ENCODE peak calls at places on chromosomes 11 and 22, in nine cellular contexts. One of them, this sample, is unnamed.

GRCh38 chr11:70225629-70226582 is 22.8 kb downstream of the FADD start:
- DNase-seq in cardiac muscle cell: no peak
- DNase-seq in AG10803: no peak
- DNase-seq in osteocyte: no peak
- DNase-seq in H9: peak
- DNase-seq in hepatic stellate cell: no peak
- DNase-seq in mucosa of descending colon: peak
- DNase-seq in kidney tubule cell: no peak
- DNase-seq in IMR-90: no peak
- DNase-seq in this sample: no peak

GRCh38 chr22:48563118-48563965 is 1264.3 kb downstream of the BRD1 start:
- DNase-seq in AG10803: no peak
- DNase-seq in H9: no peak
- DNase-seq in cardiac muscle cell: no peak
- DNase-seq in kidney tubule cell: no peak
- DNase-seq in mucosa of descending colon: no peak
- DNase-seq in hepatic stellate cell: no peak
- DNase-seq in IMR-90: no peak
- DNase-seq in osteocyte: no peak
- DNase-seq in this sample: no peak

GRCh38 chr11:12675951-12676711 is 1.9 kb downstream of the TEAD1 start:
- DNase-seq in H9: no peak
- DNase-seq in IMR-90: peak
- DNase-seq in mucosa of descending colon: peak
- DNase-seq in osteocyte: no peak
- DNase-seq in kidney tubule cell: peak
- DNase-seq in hepatic stellate cell: no peak
- DNase-seq in cardiac muscle cell: peak
- DNase-seq in AG10803: peak
- DNase-seq in this sample: no peak

GRCh38 chr22:30204742-30205111 is 41.8 kb downstream of the LIF start:
- DNase-seq in osteocyte: no peak
- DNase-seq in hepatic stellate cell: no peak
- DNase-seq in H9: no peak
- DNase-seq in AG10803: peak
- DNase-seq in cardiac muscle cell: no peak
- DNase-seq in kidney tubule cell: peak
- DNase-seq in IMR-90: peak
- DNase-seq in mucosa of descending colon: peak
- DNase-seq in this sample: no peak

GRCh38 chr11:46826310-46827044 is 19.6 kb downstream of the CKAP5 start:
- DNase-seq in AG10803: peak
- DNase-seq in H9: peak
- DNase-seq in kidney tubule cell: peak
- DNase-seq in mucosa of descending colon: peak
- DNase-seq in hepatic stellate cell: peak
- DNase-seq in osteocyte: peak
- DNase-seq in IMR-90: peak
- DNase-seq in cardiac muscle cell: peak
- DNase-seq in this sample: peak

GRCh38 chr11:97557399-97557798 is 1167.6 kb downstream of the JRKL start:
- DNase-seq in mucosa of descending colon: no peak
- DNase-seq in cardiac muscle cell: no peak
- DNase-seq in kidney tubule cell: no peak
- DNase-seq in osteocyte: no peak
- DNase-seq in H9: no peak
- DNase-seq in hepatic stellate cell: peak
- DNase-seq in IMR-90: no peak
- DNase-seq in AG10803: no peak
- DNase-seq in this sample: no peak

GRCh38 chr11:116871248-116871647 is 33.8 kb upstream of the APOA1 start:
- DNase-seq in IMR-90: peak
- DNase-seq in hepatic stellate cell: peak
- DNase-seq in cardiac muscle cell: no peak
- DNase-seq in kidney tubule cell: peak
- DNase-seq in AG10803: peak
- DNase-seq in mucosa of descending colon: no peak
- DNase-seq in osteocyte: no peak
- DNase-seq in H9: no peak
- DNase-seq in this sample: no peak

GRCh38 chr22:47691152-47691895 is 928.9 kb downstream of the TBC1D22A start:
- DNase-seq in kidney tubule cell: no peak
- DNase-seq in osteocyte: peak
- DNase-seq in AG10803: no peak
- DNase-seq in cardiac muscle cell: no peak
- DNase-seq in H9: no peak
- DNase-seq in IMR-90: no peak
- DNase-seq in mucosa of descending colon: no peak
- DNase-seq in hepatic stellate cell: no peak
- DNase-seq in this sample: no peak

GRCh38 chr11:124760205-124760652 is 1.9 kb downstream of the ESAM start:
- DNase-seq in IMR-90: no peak
- DNase-seq in kidney tubule cell: no peak
- DNase-seq in mucosa of descending colon: no peak
- DNase-seq in osteocyte: peak
- DNase-seq in cardiac muscle cell: peak
- DNase-seq in AG10803: no peak
- DNase-seq in H9: peak
- DNase-seq in hepatic stellate cell: peak
- DNase-seq in this sample: no peak

GRCh38 chr11:93474122-93474521 is 69.1 kb downstream of the SMCO4 start:
- DNase-seq in osteocyte: no peak
- DNase-seq in IMR-90: no peak
- DNase-seq in mucosa of descending colon: no peak
- DNase-seq in hepatic stellate cell: no peak
- DNase-seq in kidney tubule cell: no peak
- DNase-seq in cardiac muscle cell: peak
- DNase-seq in H9: no peak
- DNase-seq in AG10803: no peak
- DNase-seq in this sample: no peak

GRCh38 chr11:93169950-93170561 is 27.7 kb downstream of the SLC36A4 start:
- DNase-seq in kidney tubule cell: peak
- DNase-seq in osteocyte: no peak
- DNase-seq in AG10803: peak
- DNase-seq in hepatic stellate cell: peak
- DNase-seq in mucosa of descending colon: no peak
- DNase-seq in cardiac muscle cell: peak
- DNase-seq in H9: no peak
- DNase-seq in IMR-90: peak
- DNase-seq in this sample: peak

GRCh38 chr11:103892603-103893002 is 143.8 kb upstream of the DDI1 start:
- DNase-seq in kidney tubule cell: peak
- DNase-seq in cardiac muscle cell: no peak
- DNase-seq in AG10803: peak
- DNase-seq in H9: no peak
- DNase-seq in mucosa of descending colon: no peak
- DNase-seq in IMR-90: peak
- DNase-seq in hepatic stellate cell: no peak
- DNase-seq in osteocyte: no peak
- DNase-seq in this sample: peak

GRCh38 chr22:23696326-23696851 is 5.6 kb downstream of the RGL4 start:
- DNase-seq in kidney tubule cell: no peak
- DNase-seq in hepatic stellate cell: no peak
- DNase-seq in H9: no peak
- DNase-seq in IMR-90: peak
- DNase-seq in mucosa of descending colon: no peak
- DNase-seq in osteocyte: no peak
- DNase-seq in cardiac muscle cell: no peak
- DNase-seq in AG10803: peak
- DNase-seq in this sample: no peak

GRCh38 chr11:1458340-1459218 is 28.0 kb downstream of the MOB2 start:
- DNase-seq in AG10803: no peak
- DNase-seq in H9: peak
- DNase-seq in hepatic stellate cell: no peak
- DNase-seq in cardiac muscle cell: peak
- DNase-seq in mucosa of descending colon: peak
- DNase-seq in osteocyte: no peak
- DNase-seq in IMR-90: peak
- DNase-seq in kidney tubule cell: no peak
- DNase-seq in this sample: peak

GRCh38 chr11:131108780-131109179 is 192.5 kb upstream of the SNX19 start:
- DNase-seq in kidney tubule cell: peak
- DNase-seq in IMR-90: peak
- DNase-seq in osteocyte: no peak
- DNase-seq in hepatic stellate cell: peak
- DNase-seq in AG10803: peak
- DNase-seq in cardiac muscle cell: no peak
- DNase-seq in H9: no peak
- DNase-seq in mucosa of descending colon: no peak
- DNase-seq in this sample: no peak

GRCh38 chr11:57493507-57494503 is 21.7 kb downstream of the SLC43A1 start:
- DNase-seq in AG10803: no peak
- DNase-seq in osteocyte: no peak
- DNase-seq in IMR-90: peak
- DNase-seq in H9: peak
- DNase-seq in mucosa of descending colon: peak
- DNase-seq in hepatic stellate cell: no peak
- DNase-seq in kidney tubule cell: peak
- DNase-seq in cardiac muscle cell: peak
- DNase-seq in this sample: no peak

GRCh38 chr11:45850446-45850845 is 3.2 kb downstream of the CRY2 start:
- DNase-seq in cardiac muscle cell: no peak
- DNase-seq in mucosa of descending colon: no peak
- DNase-seq in H9: no peak
- DNase-seq in AG10803: no peak
- DNase-seq in kidney tubule cell: peak
- DNase-seq in hepatic stellate cell: peak
- DNase-seq in osteocyte: no peak
- DNase-seq in IMR-90: peak
- DNase-seq in this sample: no peak

GRCh38 chr22:30228509-30229359 is 17.8 kb downstream of the LIF start:
- DNase-seq in mucosa of descending colon: no peak
- DNase-seq in kidney tubule cell: peak
- DNase-seq in IMR-90: no peak
- DNase-seq in AG10803: no peak
- DNase-seq in cardiac muscle cell: no peak
- DNase-seq in H9: no peak
- DNase-seq in osteocyte: no peak
- DNase-seq in hepatic stellate cell: no peak
- DNase-seq in this sample: no peak

GRCh38 chr11:65425105-65425970 is 2.7 kb downstream of the NEAT1 start:
- DNase-seq in AG10803: peak
- DNase-seq in osteocyte: peak
- DNase-seq in H9: peak
- DNase-seq in kidney tubule cell: peak
- DNase-seq in mucosa of descending colon: peak
- DNase-seq in cardiac muscle cell: no peak
- DNase-seq in IMR-90: peak
- DNase-seq in hepatic stellate cell: no peak
- DNase-seq in this sample: no peak

GRCh38 chr22:44270556-44270880 is 42.2 kb downstream of the SHISAL1 start:
- DNase-seq in kidney tubule cell: no peak
- DNase-seq in IMR-90: no peak
- DNase-seq in AG10803: no peak
- DNase-seq in cardiac muscle cell: no peak
- DNase-seq in H9: no peak
- DNase-seq in osteocyte: no peak
- DNase-seq in hepatic stellate cell: no peak
- DNase-seq in mucosa of descending colon: peak
- DNase-seq in this sample: no peak